ENCODE peak calls at places on chromosomes 5 and 9, in ten cellular contexts. R, K, V, M, F, X, Z, J, T and U are unnamed samples.

GRCh38 chr9:111034573-111035539 is 3.4 kb downstream of the LPAR1 start:
- DNase-seq in R (no peak), K (no peak), V (no peak), M (no peak), F (no peak), X (no peak), Z (no peak), J (no peak), T (no peak), U (no peak)

GRCh38 chr5:122091942-122092600 is 14.0 kb upstream of the LOX start:
- DNase-seq in R (no peak), K (no peak), V (no peak), M (no peak), F (no peak), X (no peak), Z (no peak), J (no peak), T (no peak), U (no peak)

GRCh38 chr5:165956854-165957253 is 2334.6 kb upstream of the WWC1 start:
- DNase-seq in R (no peak), K (no peak), V (no peak), M (no peak), F (no peak), X (no peak), Z (no peak), J (no peak), T (no peak), U (no peak)

GRCh38 chr9:14423816-14424261 is 109.9 kb upstream of the NFIB start:
- DNase-seq in R (no peak), K (no peak), V (no peak), M (no peak), F (no peak), X (peak), Z (no peak), J (no peak), T (no peak), U (no peak)

GRCh38 chr5:66477591-66477990 is 118.6 kb upstream of the MAST4 start:
- DNase-seq in R (no peak), K (no peak), V (no peak), M (no peak), F (no peak), X (no peak), Z (no peak), J (no peak), T (no peak), U (no peak)

GRCh38 chr9:31355159-31355882 is 1029.1 kb upstream of the ACO1 start:
- DNase-seq in R (no peak), K (no peak), V (no peak), M (no peak), F (no peak), X (no peak), Z (no peak), J (no peak), T (no peak), U (no peak)

GRCh38 chr5:149416977-149417713 is 38.1 kb upstream of the IL17B start:
- DNase-seq in R (no peak), K (no peak), V (peak), M (no peak), F (no peak), X (peak), Z (no peak), J (peak), T (no peak), U (no peak)

GRCh38 chr5:119743927-119744326 is 114.6 kb downstream of the FAM170A start:
- DNase-seq in R (peak), K (peak), V (no peak), M (no peak), F (no peak), X (no peak), Z (peak), J (no peak), T (no peak), U (peak)

GRCh38 chr5:21154526-21154925 is 1166.5 kb upstream of the CDH18 start:
- DNase-seq in R (no peak), K (no peak), V (no peak), M (no peak), F (no peak), X (no peak), Z (no peak), J (no peak), T (no peak), U (no peak)

GRCh38 chr9:107486674-107487520 is 2.7 kb downstream of the KLF4 start:
- DNase-seq in R (no peak), K (no peak), V (peak), M (no peak), F (no peak), X (no peak), Z (no peak), J (peak), T (peak), U (no peak)

GRCh38 chr5:7916171-7916804 is 47.3 kb downstream of the MTRR start:
- DNase-seq in R (no peak), K (no peak), V (no peak), M (no peak), F (no peak), X (no peak), Z (no peak), J (no peak), T (no peak), U (no peak)

GRCh38 chr5:66958984-66959641 is 237.5 kb downstream of the CD180 start:
- DNase-seq in R (no peak), K (no peak), V (peak), M (peak), F (peak), X (peak), Z (no peak), J (no peak), T (peak), U (no peak)

GRCh38 chr5:14744296-14745187 is 80.0 kb downstream of the OTULIN start:
- DNase-seq in R (no peak), K (no peak), V (no peak), M (no peak), F (no peak), X (no peak), Z (no peak), J (no peak), T (no peak), U (no peak)

GRCh38 chr9:25177858-25178257 is 500.4 kb downstream of the TUSC1 start:
- DNase-seq in R (no peak), K (no peak), V (no peak), M (no peak), F (no peak), X (no peak), Z (no peak), J (no peak), T (no peak), U (no peak)

GRCh38 chr5:38807570-38808461 is 38.0 kb upstream of the OSMR start:
- DNase-seq in R (no peak), K (no peak), V (no peak), M (no peak), F (no peak), X (no peak), Z (no peak), J (no peak), T (no peak), U (peak)

GRCh38 chr9:110659891-110660541 is 8.6 kb upstream of the MUSK start:
- DNase-seq in R (no peak), K (no peak), V (no peak), M (no peak), F (no peak), X (no peak), Z (no peak), J (no peak), T (no peak), U (no peak)

GRCh38 chr5:31990701-31991110 is 183.4 kb downstream of the GOLPH3 start:
- DNase-seq in R (no peak), K (no peak), V (no peak), M (no peak), F (no peak), X (no peak), Z (no peak), J (no peak), T (no peak), U (no peak)

GRCh38 chr9:16796304-16796825 is 74.1 kb downstream of the BNC2 start:
- DNase-seq in R (no peak), K (no peak), V (no peak), M (no peak), F (no peak), X (no peak), Z (no peak), J (no peak), T (no peak), U (no peak)

GRCh38 chr5:103079796-103080195 is 40.1 kb downstream of the GIN1 start:
- DNase-seq in R (no peak), K (no peak), V (no peak), M (no peak), F (no peak), X (no peak), Z (no peak), J (no peak), T (no peak), U (no peak)

GRCh38 chr9:25224309-25224708 is 453.9 kb downstream of the TUSC1 start:
- DNase-seq in R (no peak), K (no peak), V (no peak), M (no peak), F (no peak), X (no peak), Z (no peak), J (no peak), T (no peak), U (no peak)

GRCh38 chr9:95989304-95989703 is 113.8 kb downstream of the ERCC6L2 start:
- DNase-seq in R (no peak), K (no peak), V (no peak), M (no peak), F (no peak), X (no peak), Z (no peak), J (no peak), T (no peak), U (peak)

GRCh38 chr5:171291371-171291770 is 17.7 kb upstream of the TLX3 start:
- DNase-seq in R (no peak), K (no peak), V (no peak), M (no peak), F (no peak), X (no peak), Z (no peak), J (no peak), T (no peak), U (no peak)

GRCh38 chr5:56128166-56128565 is 105.0 kb downstream of the ANKRD55 start:
- DNase-seq in R (no peak), K (peak), V (no peak), M (no peak), F (no peak), X (no peak), Z (no peak), J (no peak), T (no peak), U (no peak)

GRCh38 chr5:89277791-89278190 is 394.8 kb upstream of the MEF2C start:
- DNase-seq in R (no peak), K (no peak), V (no peak), M (no peak), F (no peak), X (no peak), Z (no peak), J (no peak), T (no peak), U (no peak)

GRCh38 chr9:75130621-75131020 is 42.3 kb downstream of the OSTF1 start:
- DNase-seq in R (no peak), K (no peak), V (no peak), M (no peak), F (no peak), X (no peak), Z (no peak), J (no peak), T (no peak), U (no peak)

GRCh38 chr9:136336881-136337280 is 9.5 kb downstream of the GPSM1 start:
- DNase-seq in R (no peak), K (no peak), V (no peak), M (no peak), F (no peak), X (no peak), Z (no peak), J (no peak), T (no peak), U (no peak)

GRCh38 chr9:83220737-83221136 is 157.8 kb upstream of the RASEF start:
- DNase-seq in R (no peak), K (no peak), V (no peak), M (no peak), F (peak), X (no peak), Z (no peak), J (no peak), T (no peak), U (no peak)

GRCh38 chr5:119453045-119453383 is 717 bp downstream of the HSD17B4 start:
- DNase-seq in R (no peak), K (peak), V (peak), M (peak), F (peak), X (no peak), Z (no peak), J (no peak), T (no peak), U (peak)

GRCh38 chr9:33229359-33230120 is 10.4 kb upstream of the SPINK4 start:
- DNase-seq in R (no peak), K (no peak), V (peak), M (peak), F (peak), X (no peak), Z (no peak), J (no peak), T (no peak), U (peak)

GRCh38 chr5:55634204-55634785 is 77.8 kb downstream of the SLC38A9 start:
- DNase-seq in R (no peak), K (no peak), V (no peak), M (no peak), F (no peak), X (no peak), Z (no peak), J (no peak), T (no peak), U (no peak)

GRCh38 chr5:150394103-150394502 is 18.6 kb downstream of the CD74 start:
- DNase-seq in R (no peak), K (no peak), V (no peak), M (no peak), F (no peak), X (peak), Z (no peak), J (no peak), T (no peak), U (no peak)

GRCh38 chr9:117768740-117769400 is 64.7 kb downstream of the TLR4 start:
- DNase-seq in R (peak), K (no peak), V (no peak), M (no peak), F (no peak), X (no peak), Z (no peak), J (no peak), T (no peak), U (no peak)

GRCh38 chr5:164362021-164362420 is 856.6 kb downstream of the MAT2B start:
- DNase-seq in R (no peak), K (no peak), V (no peak), M (no peak), F (no peak), X (no peak), Z (no peak), J (no peak), T (no peak), U (no peak)

GRCh38 chr5:180090098-180090768 is 18.7 kb upstream of the RNF130 start:
- DNase-seq in R (peak), K (peak), V (peak), M (peak), F (peak), X (peak), Z (peak), J (no peak), T (peak), U (peak)

GRCh38 chr9:125172351-125172750 is 17.3 kb downstream of the PPP6C start:
- DNase-seq in R (no peak), K (no peak), V (no peak), M (no peak), F (no peak), X (no peak), Z (no peak), J (no peak), T (no peak), U (no peak)

GRCh38 chr9:127543973-127544533 is 68.0 kb upstream of the STXBP1 start:
- DNase-seq in R (no peak), K (no peak), V (no peak), M (no peak), F (no peak), X (no peak), Z (no peak), J (no peak), T (no peak), U (no peak)

GRCh38 chr5:58181578-58182286 is 278.2 kb downstream of the PLK2 start:
- DNase-seq in R (no peak), K (no peak), V (no peak), M (no peak), F (no peak), X (no peak), Z (no peak), J (no peak), T (no peak), U (no peak)

GRCh38 chr5:124876564-124876963 is 130.1 kb upstream of the ZNF608 start:
- DNase-seq in R (no peak), K (no peak), V (no peak), M (no peak), F (no peak), X (no peak), Z (no peak), J (no peak), T (no peak), U (no peak)

GRCh38 chr9:69173497-69173890 is 583 bp upstream of the TJP2 start:
- DNase-seq in R (no peak), K (no peak), V (no peak), M (no peak), F (no peak), X (no peak), Z (no peak), J (no peak), T (no peak), U (no peak)

DNA sequence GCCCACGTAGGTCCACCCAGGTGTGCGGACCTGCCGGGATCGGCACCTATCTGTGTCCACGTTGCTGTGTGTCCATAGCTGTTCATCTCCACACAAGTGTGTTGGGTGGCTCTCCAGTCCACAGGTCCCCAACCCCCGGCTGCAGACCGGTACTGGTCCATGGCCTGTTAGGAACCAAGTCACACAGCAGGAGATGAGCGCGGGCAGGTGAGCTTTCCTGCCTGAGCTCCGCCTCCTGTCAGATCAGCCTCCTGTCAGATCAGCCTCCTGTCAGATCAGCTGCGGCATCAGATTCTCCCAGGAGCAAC is 18.9 kb downstream of the LAMC3 start:
- DNase-seq in R (no peak), K (no peak), V (no peak), M (no peak), F (no peak), X (no peak), Z (no peak), J (no peak), T (no peak), U (no peak)
- H3K4me3 ChIP-seq in R (no peak), K (no peak), V (no peak), M (no peak), F (no peak), X (no peak), Z (no peak), J (no peak), T (no peak), U (no peak)

DNA sequence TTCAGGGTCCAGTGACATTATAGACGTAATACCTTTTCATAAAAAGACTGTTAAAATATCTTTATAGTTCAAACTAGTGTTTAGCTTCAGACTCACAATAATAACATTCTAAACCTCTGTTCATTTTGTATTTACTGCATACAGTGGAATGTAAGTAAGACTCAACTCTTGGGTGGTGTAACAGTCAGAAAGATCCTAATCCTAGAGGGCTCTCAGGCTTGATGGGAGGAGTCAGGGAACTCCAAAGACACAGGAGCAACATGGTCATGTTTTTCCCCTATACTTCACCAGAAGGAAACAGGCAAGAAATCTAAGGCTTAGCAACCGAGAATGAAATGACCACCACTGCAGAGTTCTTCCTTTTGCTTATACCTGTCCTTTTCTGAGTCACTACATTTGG is 82.6 kb downstream of the MRPS27 start:
- DNase-seq in R (no peak), K (no peak), V (no peak), M (no peak), F (no peak), X (no peak), Z (no peak), J (no peak), T (no peak), U (no peak)
- H3K27ac ChIP-seq in R (no peak), K (no peak), V (no peak), M (no peak), F (no peak), X (no peak), Z (no peak), J (no peak), T (no peak), U (no peak)

GRCh38 chr9:137452761-137453642 is 6.1 kb downstream of the NSMF start:
- DNase-seq in R (no peak), K (no peak), V (peak), M (peak), F (no peak), X (no peak), Z (no peak), J (no peak), T (peak), U (no peak)

GRCh38 chr9:137455361-137455991 is 3.7 kb downstream of the NSMF start:
- DNase-seq in R (no peak), K (no peak), V (peak), M (peak), F (no peak), X (no peak), Z (no peak), J (no peak), T (peak), U (no peak)

GRCh38 chr9:137453643-137454081 is 5.5 kb downstream of the NSMF start:
- DNase-seq in R (peak), K (peak), V (peak), M (peak), F (peak), X (peak), Z (peak), J (no peak), T (peak), U (peak)

GRCh38 chr9:137454506-137455360 is 4.4 kb downstream of the NSMF start:
- DNase-seq in R (no peak), K (no peak), V (peak), M (peak), F (no peak), X (no peak), Z (no peak), J (no peak), T (peak), U (peak)

GRCh38 chr9:137454145-137454505 is 5.0 kb downstream of the NSMF start:
- DNase-seq in R (peak), K (peak), V (peak), M (peak), F (peak), X (no peak), Z (peak), J (no peak), T (peak), U (peak)
- H3K4me3 ChIP-seq in R (peak), K (no peak), V (peak), M (peak), F (peak), X (no peak), Z (no peak), J (peak), T (peak), U (peak)

GRCh38 chr5:116032094-116032517 is at the start of gene ARL14EPL:
- DNase-seq in R (peak), K (no peak), V (peak), M (peak), F (peak), X (peak), Z (no peak), J (no peak), T (peak), U (peak)
- H3K27ac ChIP-seq in R (no peak), K (no peak), V (no peak), M (no peak), F (no peak), X (no peak), Z (no peak), J (no peak), T (no peak), U (no peak)

DNA sequence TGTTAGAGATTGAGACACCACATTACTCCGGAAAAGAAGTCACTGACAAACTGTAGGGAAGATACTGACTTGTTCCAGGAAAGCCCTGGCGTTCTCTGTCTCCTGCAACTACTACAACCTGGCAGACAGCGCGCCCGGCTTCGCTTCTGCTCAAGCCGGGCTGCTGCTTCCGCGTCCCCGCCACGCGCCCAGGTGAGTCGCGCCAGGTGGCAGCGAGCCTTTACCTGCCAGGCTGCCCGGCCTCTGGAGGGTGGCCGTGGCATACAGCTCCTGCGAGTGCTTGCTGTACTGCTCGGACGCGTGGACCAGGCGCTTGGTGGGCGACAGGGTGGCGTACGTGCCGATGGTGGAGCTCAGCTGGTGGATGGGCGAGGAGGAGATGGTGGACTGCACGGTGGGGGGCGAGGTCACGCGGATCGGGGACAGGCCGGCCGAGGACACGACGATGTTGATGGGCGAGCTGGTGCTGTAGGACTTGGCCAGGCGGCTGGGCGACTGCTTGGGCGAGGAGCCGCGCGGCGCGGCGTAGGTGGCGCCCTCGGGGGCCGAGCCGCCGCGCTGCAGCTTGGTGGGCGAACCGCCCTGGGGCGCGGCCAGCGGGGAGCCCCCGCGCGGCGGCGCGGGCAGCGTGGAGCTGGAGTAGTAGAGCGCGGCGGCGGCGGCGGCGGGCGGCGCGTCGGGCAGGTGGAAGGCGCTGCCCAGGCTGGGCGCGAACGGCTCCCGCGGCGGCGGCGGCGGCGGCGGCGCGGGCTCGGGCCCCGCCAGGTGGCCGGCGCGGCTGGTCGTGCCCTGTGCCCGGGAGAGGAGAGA is 519.6 kb downstream of the CTNND2 start:
- DNase-seq in R (no peak), K (no peak), V (peak), M (no peak), F (peak), X (no peak), Z (no peak), J (no peak), T (no peak), U (no peak)
- H3K4me3 ChIP-seq in R (no peak), K (no peak), V (peak), M (no peak), F (peak), X (no peak), Z (no peak), J (peak), T (peak), U (no peak)